ENCODE peak calls at places on chromosomes 12 and 14, in six cellular contexts. P is SK-N-SH, D is K562, O is GM12878, T is HepG2, F is H1. G is an unnamed sample.

GRCh38 chr14:61322799-61323290 is 1.5 kb downstream of the PRKCH start:
- DNase-seq in P (peak; percentile 27), D (no peak), O (no peak), T (no peak), F (no peak), G (no peak)

GRCh38 chr14:66468778-66469367 is 17.3 kb upstream of the CCDC196 start:
- DNase-seq in P (no peak), D (no peak), O (no peak), T (no peak), F (no peak), G (no peak)

GRCh38 chr14:49769581-49770211 is 1.7 kb downstream of the KLHDC2 start:
- DNase-seq in P (no peak), D (peak; percentile 16), O (no peak), T (no peak), F (no peak), G (no peak)

GRCh38 chr12:111505601-111506036 is 93.5 kb downstream of the ATXN2 start:
- DNase-seq in P (no peak), D (peak; percentile 9), O (peak; percentile 9), T (no peak), F (no peak), G (no peak)

GRCh38 chr14:64971890-64972785 is at the start of gene RAB15:
- DNase-seq in P (peak; percentile 90), D (no peak), O (no peak), T (no peak), F (no peak), G (no peak)

GRCh38 chr14:84273181-84273580 is 1256.8 kb upstream of the FLRT2 start:
- DNase-seq in P (no peak), D (no peak), O (no peak), T (no peak), F (no peak), G (no peak)

GRCh38 chr14:26594756-26595545 is 2.9 kb downstream of the NOVA1 start:
- DNase-seq in P (no peak), D (no peak), O (no peak), T (no peak), F (no peak), G (no peak)

GRCh38 chr12:95548539-95549391 is 2.5 kb downstream of the USP44 start:
- DNase-seq in P (peak; percentile 98), D (peak; percentile 58), O (no peak), T (no peak), F (peak; percentile 83), G (no peak)

GRCh38 chr12:113232787-113233585 is 11.7 kb downstream of the TPCN1 start:
- DNase-seq in P (no peak), D (no peak), O (peak; percentile 69), T (no peak), F (peak; percentile 72), G (peak; percentile 90)

GRCh38 chr12:85280138-85280983 is at the start of gene ALX1:
- DNase-seq in P (peak; percentile 75), D (no peak), O (no peak), T (no peak), F (peak; percentile 87), G (no peak)

GRCh38 chr12:85280984-85281946 is 1.2 kb downstream of the ALX1 start:
- DNase-seq in P (no peak), D (no peak), O (no peak), T (no peak), F (no peak), G (no peak)

GRCh38 chr12:85279449-85280137 is 427 bp upstream of the ALX1 start:
- DNase-seq in P (peak; percentile 54), D (no peak), O (no peak), T (no peak), F (peak; percentile 61), G (no peak)

GRCh38 chr12:85283560-85283959 is 3.5 kb downstream of the ALX1 start:
- DNase-seq in P (no peak), D (no peak), O (no peak), T (no peak), F (peak; percentile 43), G (no peak)

DNA sequence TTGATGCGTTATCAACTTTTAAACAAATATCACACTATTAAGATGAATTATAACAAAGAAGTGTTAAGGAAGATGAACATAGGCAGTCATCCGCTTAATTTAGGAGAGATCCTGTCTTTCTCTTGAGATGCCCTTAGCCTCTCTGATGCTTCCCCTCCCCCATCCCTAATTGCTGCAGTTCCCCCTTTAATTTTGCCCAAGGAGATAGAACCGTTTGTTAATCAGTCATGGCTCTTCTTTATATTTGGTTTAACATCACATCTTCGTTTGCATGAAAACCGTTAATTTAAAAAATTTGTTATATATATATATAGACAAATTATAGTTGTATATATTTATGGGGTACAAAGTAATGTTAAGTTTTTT is 1.9 kb downstream of the ALX1 start:
- DNase-seq in P (no peak), D (no peak), O (no peak), T (no peak), F (no peak), G (no peak)
- H3K4me3 ChIP-seq in P (no peak overlapping the region), D (no peak overlapping the region), O (no peak overlapping the region), T (no peak overlapping the region), F (peak overlapping the region; percentile 86), G (no peak overlapping the region)

DNA sequence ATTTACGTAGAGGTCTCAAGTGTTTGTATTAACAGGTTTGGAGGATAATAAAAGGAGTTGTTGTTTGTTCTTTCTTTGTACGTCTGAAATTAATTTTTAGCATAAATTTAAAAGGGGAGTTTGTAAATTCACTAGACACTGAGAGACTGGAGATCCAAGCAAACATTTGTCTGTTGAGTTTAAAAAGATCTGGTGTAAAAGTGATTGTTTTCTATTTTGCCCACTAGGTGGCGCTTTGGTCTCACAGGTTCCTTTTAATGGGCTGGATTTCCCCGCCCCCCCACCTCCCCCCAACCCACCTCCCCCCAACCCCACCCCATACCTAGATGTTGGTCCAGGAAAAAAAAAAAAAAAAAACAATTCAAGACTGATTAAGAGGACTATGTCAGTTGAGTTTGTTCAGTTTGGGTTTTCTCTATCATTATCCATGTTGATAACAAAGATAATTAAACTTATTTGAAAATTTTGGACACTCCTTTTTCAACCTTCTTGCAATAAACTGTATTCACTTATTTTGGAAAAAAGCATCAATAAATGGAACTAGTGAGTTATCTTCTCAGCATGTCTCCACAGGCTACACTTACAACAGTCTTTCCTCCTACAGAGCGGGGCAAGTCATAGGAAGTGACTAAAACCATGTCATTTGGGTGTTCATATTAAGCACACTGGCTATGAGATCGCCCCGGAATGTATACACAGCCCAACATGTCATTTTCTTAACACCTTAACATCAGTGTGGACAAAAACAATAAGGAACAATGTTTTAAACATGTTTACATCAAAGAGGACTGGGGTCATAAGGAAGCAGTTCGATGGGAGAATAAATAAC is 841.1 kb downstream of the NRXN3 start:
- DNase-seq in P (peak; percentile 37), D (peak; percentile 46), O (no peak), T (peak; percentile 8), F (no peak), G (no peak)
- TF ChIP-seq GABPA in P (no peak), D (no peak), O (no peak), T (no peak), F (no peak), G (no peak)

GRCh38 chr12:106249411-106250135 is 1.8 kb upstream of the CKAP4 start:
- DNase-seq in P (no peak), D (no peak), O (peak; percentile 53), T (no peak), F (no peak), G (no peak)
- H3K4me3 ChIP-seq in P (peak overlapping the region; percentile 76), D (no peak overlapping the region), O (peak overlapping the region; percentile 63), T (no peak overlapping the region), F (peak overlapping the region; percentile 84), G (no peak overlapping the region)

GRCh38 chr12:12008232-12008850 is 62.4 kb upstream of the BCL2L14 start:
- DNase-seq in P (no peak), D (no peak), O (no peak), T (no peak), F (peak; percentile 73), G (no peak)
- TF ChIP-seq GABPA in P (no peak), D (no peak), O (no peak), T (no peak), F (no peak), G (no peak)

G was measured in HL-60.